ENCODE peak calls at places on chromosomes 3 and 15, in eight cellular contexts. One of them, this sample, is unnamed.

GRCh38 chr3:61821823-61822251 is 260.5 kb downstream of the PTPRG start:
- DNase-seq in IMR-90: peak
- DNase-seq in A549: no peak
- DNase-seq in GM12878: no peak
- DNase-seq in HepG2: no peak
- DNase-seq in SK-N-SH: no peak
- DNase-seq in HCT116: no peak
- DNase-seq in K562: no peak
- DNase-seq in this sample: no peak

GRCh38 chr15:38885477-38885952 is 320.9 kb upstream of the RASGRP1 start:
- DNase-seq in HepG2: no peak
- DNase-seq in K562: no peak
- DNase-seq in A549: peak
- DNase-seq in IMR-90: no peak
- DNase-seq in HCT116: no peak
- DNase-seq in GM12878: no peak
- DNase-seq in SK-N-SH: no peak
- DNase-seq in this sample: no peak

GRCh38 chr3:65712156-65712555 is 326.6 kb downstream of the MAGI1 start:
- DNase-seq in HCT116: no peak
- DNase-seq in K562: no peak
- DNase-seq in SK-N-SH: no peak
- DNase-seq in GM12878: no peak
- DNase-seq in HepG2: no peak
- DNase-seq in IMR-90: peak
- DNase-seq in A549: no peak
- DNase-seq in this sample: no peak

GRCh38 chr3:38005076-38006020 is 14.8 kb downstream of the VILL start:
- DNase-seq in IMR-90: no peak
- DNase-seq in HepG2: peak
- DNase-seq in SK-N-SH: no peak
- DNase-seq in GM12878: no peak
- DNase-seq in K562: no peak
- DNase-seq in HCT116: no peak
- DNase-seq in A549: no peak
- DNase-seq in this sample: no peak

GRCh38 chr3:142098974-142099373 is 50.4 kb downstream of the TFDP2 start:
- DNase-seq in HepG2: no peak
- DNase-seq in K562: peak
- DNase-seq in HCT116: no peak
- DNase-seq in SK-N-SH: no peak
- DNase-seq in GM12878: no peak
- DNase-seq in IMR-90: peak
- DNase-seq in A549: no peak
- DNase-seq in this sample: no peak

GRCh38 chr3:39936848-39937247 is 127.4 kb downstream of the MYRIP start:
- DNase-seq in GM12878: no peak
- DNase-seq in HCT116: no peak
- DNase-seq in SK-N-SH: no peak
- DNase-seq in A549: no peak
- DNase-seq in IMR-90: no peak
- DNase-seq in K562: no peak
- DNase-seq in HepG2: no peak
- DNase-seq in this sample: no peak

GRCh38 chr3:15157441-15157840 is 48.6 kb upstream of the CAPN7 start:
- DNase-seq in IMR-90: no peak
- DNase-seq in A549: no peak
- DNase-seq in SK-N-SH: no peak
- DNase-seq in HepG2: no peak
- DNase-seq in K562: no peak
- DNase-seq in HCT116: no peak
- DNase-seq in GM12878: no peak
- DNase-seq in this sample: no peak

GRCh38 chr3:182078314-182078713 is 366.6 kb downstream of the SOX2 start:
- DNase-seq in IMR-90: no peak
- DNase-seq in GM12878: no peak
- DNase-seq in HepG2: no peak
- DNase-seq in K562: no peak
- DNase-seq in SK-N-SH: no peak
- DNase-seq in HCT116: no peak
- DNase-seq in A549: peak
- DNase-seq in this sample: no peak

GRCh38 chr3:6989608-6990291 is 128.8 kb downstream of the GRM7 start:
- DNase-seq in GM12878: no peak
- DNase-seq in A549: no peak
- DNase-seq in HCT116: no peak
- DNase-seq in K562: no peak
- DNase-seq in HepG2: no peak
- DNase-seq in IMR-90: no peak
- DNase-seq in SK-N-SH: no peak
- DNase-seq in this sample: no peak

GRCh38 chr3:49465269-49466034 is 4.6 kb upstream of the DAG1 start:
- DNase-seq in A549: no peak
- DNase-seq in IMR-90: no peak
- DNase-seq in SK-N-SH: peak
- DNase-seq in GM12878: no peak
- DNase-seq in HCT116: no peak
- DNase-seq in HepG2: peak
- DNase-seq in K562: peak
- DNase-seq in this sample: no peak

GRCh38 chr3:12227833-12228232 is 61.0 kb upstream of the PPARG start:
- DNase-seq in HepG2: no peak
- DNase-seq in SK-N-SH: no peak
- DNase-seq in K562: no peak
- DNase-seq in IMR-90: peak
- DNase-seq in A549: no peak
- DNase-seq in HCT116: no peak
- DNase-seq in GM12878: no peak
- DNase-seq in this sample: no peak

GRCh38 chr15:43376017-43376705 is 5.3 kb downstream of the TUBGCP4 start:
- DNase-seq in HCT116: peak
- DNase-seq in K562: peak
- DNase-seq in GM12878: peak
- DNase-seq in HepG2: peak
- DNase-seq in IMR-90: peak
- DNase-seq in SK-N-SH: peak
- DNase-seq in A549: peak
- DNase-seq in this sample: peak

GRCh38 chr3:69776926-69777581 is 37.8 kb downstream of the MITF start:
- DNase-seq in K562: no peak
- DNase-seq in HCT116: no peak
- DNase-seq in A549: no peak
- DNase-seq in GM12878: no peak
- DNase-seq in HepG2: no peak
- DNase-seq in SK-N-SH: no peak
- DNase-seq in IMR-90: no peak
- DNase-seq in this sample: no peak

GRCh38 chr3:76097588-76097975 is 312.2 kb upstream of the ZNF717 start:
- DNase-seq in HepG2: no peak
- DNase-seq in SK-N-SH: no peak
- DNase-seq in IMR-90: peak
- DNase-seq in A549: no peak
- DNase-seq in HCT116: no peak
- DNase-seq in K562: no peak
- DNase-seq in GM12878: no peak
- DNase-seq in this sample: no peak

GRCh38 chr3:115164374-115165221 is 17.5 kb upstream of the ZBTB20 start:
- DNase-seq in K562: no peak
- DNase-seq in GM12878: no peak
- DNase-seq in A549: no peak
- DNase-seq in HCT116: no peak
- DNase-seq in SK-N-SH: no peak
- DNase-seq in IMR-90: no peak
- DNase-seq in HepG2: no peak
- DNase-seq in this sample: no peak

GRCh38 chr15:74499366-74499765 is 38.4 kb upstream of the UBL7 start:
- DNase-seq in SK-N-SH: no peak
- DNase-seq in HepG2: no peak
- DNase-seq in IMR-90: no peak
- DNase-seq in A549: no peak
- DNase-seq in GM12878: no peak
- DNase-seq in HCT116: no peak
- DNase-seq in K562: no peak
- DNase-seq in this sample: no peak

GRCh38 chr15:74502301-74502700 is 38.7 kb upstream of the ARID3B start:
- DNase-seq in A549: no peak
- DNase-seq in GM12878: no peak
- DNase-seq in HCT116: no peak
- DNase-seq in HepG2: no peak
- DNase-seq in SK-N-SH: no peak
- DNase-seq in IMR-90: no peak
- DNase-seq in K562: no peak
- DNase-seq in this sample: no peak

GRCh38 chr15:74496648-74497047 is 35.7 kb upstream of the UBL7 start:
- DNase-seq in HepG2: no peak
- DNase-seq in A549: no peak
- DNase-seq in GM12878: no peak
- DNase-seq in IMR-90: no peak
- DNase-seq in K562: no peak
- DNase-seq in SK-N-SH: no peak
- DNase-seq in HCT116: no peak
- DNase-seq in this sample: no peak

GRCh38 chr15:74500401-74500800 is 39.4 kb upstream of the UBL7 start:
- DNase-seq in K562: no peak
- DNase-seq in SK-N-SH: no peak
- DNase-seq in HepG2: no peak
- DNase-seq in IMR-90: no peak
- DNase-seq in HCT116: no peak
- DNase-seq in A549: no peak
- DNase-seq in GM12878: no peak
- DNase-seq in this sample: no peak

GRCh38 chr15:74497584-74497983 is 36.6 kb upstream of the UBL7 start:
- DNase-seq in GM12878: peak
- DNase-seq in K562: no peak
- DNase-seq in A549: no peak
- DNase-seq in HepG2: no peak
- DNase-seq in HCT116: no peak
- DNase-seq in IMR-90: no peak
- DNase-seq in SK-N-SH: no peak
- DNase-seq in this sample: no peak
- TF ChIP-seq RAD21 in GM12878: no peak
- TF ChIP-seq RAD21 in K562: no peak
- TF ChIP-seq RAD21 in A549: no peak
- TF ChIP-seq RAD21 in HepG2: no peak
- TF ChIP-seq RAD21 in HCT116: no peak
- TF ChIP-seq RAD21 in IMR-90: no peak
- TF ChIP-seq RAD21 in SK-N-SH: no peak
- TF ChIP-seq RAD21 in this sample: no peak

GRCh38 chr15:78810377-78811123 is 714 bp downstream of the ADAMTS7 start:
- DNase-seq in HCT116: no peak
- DNase-seq in K562: peak
- DNase-seq in A549: peak
- DNase-seq in IMR-90: peak
- DNase-seq in GM12878: no peak
- DNase-seq in SK-N-SH: peak
- DNase-seq in HepG2: no peak
- DNase-seq in this sample: no peak
- TF ChIP-seq RAD21 in HCT116: no peak
- TF ChIP-seq RAD21 in K562: no peak
- TF ChIP-seq RAD21 in A549: no peak
- TF ChIP-seq RAD21 in IMR-90: no peak
- TF ChIP-seq RAD21 in GM12878: no peak
- TF ChIP-seq RAD21 in SK-N-SH: no peak
- TF ChIP-seq RAD21 in HepG2: no peak
- TF ChIP-seq RAD21 in this sample: no peak

GRCh38 chr3:111749171-111750170 is 109.6 kb upstream of the PHLDB2 start:
- DNase-seq in IMR-90: no peak
- DNase-seq in A549: no peak
- DNase-seq in GM12878: no peak
- DNase-seq in K562: no peak
- DNase-seq in HepG2: no peak
- DNase-seq in HCT116: no peak
- DNase-seq in SK-N-SH: no peak
- DNase-seq in this sample: no peak
- TF ChIP-seq RAD21 in IMR-90: no peak
- TF ChIP-seq RAD21 in A549: no peak
- TF ChIP-seq RAD21 in GM12878: no peak
- TF ChIP-seq RAD21 in K562: no peak
- TF ChIP-seq RAD21 in HepG2: no peak
- TF ChIP-seq RAD21 in HCT116: no peak
- TF ChIP-seq RAD21 in SK-N-SH: no peak
- TF ChIP-seq RAD21 in this sample: no peak

DNA sequence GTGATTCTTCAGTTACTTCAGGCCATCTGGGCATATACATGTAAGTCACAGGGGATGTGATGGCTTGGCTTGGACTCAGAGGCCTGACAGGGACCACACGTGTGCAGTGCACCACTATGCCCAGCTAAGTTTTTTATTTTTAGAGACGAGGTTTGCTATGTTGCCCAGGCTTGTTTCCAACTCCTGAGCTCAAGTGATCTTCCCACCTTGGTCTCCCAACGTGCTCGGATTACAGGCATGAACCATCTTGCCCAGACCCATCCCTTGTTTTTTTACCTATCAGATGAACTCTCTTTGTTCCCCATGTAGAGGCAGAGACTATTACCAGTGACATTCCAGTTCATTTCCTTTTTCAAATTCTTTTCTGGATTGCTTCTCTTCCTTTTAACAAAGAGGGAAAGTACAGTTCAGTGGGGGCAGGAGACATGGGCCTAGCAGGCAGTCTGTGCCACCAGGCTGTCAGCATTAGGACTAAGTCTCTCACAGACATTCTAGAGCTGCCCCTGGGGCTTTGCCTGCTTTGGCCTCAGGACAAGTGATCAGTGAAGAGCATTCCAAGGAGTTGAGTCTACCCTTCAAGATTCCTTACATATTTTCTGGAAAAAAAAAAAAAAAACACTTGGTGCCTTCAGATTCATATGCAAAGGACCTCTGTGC is 103.5 kb upstream of the SLC7A14 start:
- DNase-seq in K562: no peak
- DNase-seq in IMR-90: peak
- DNase-seq in SK-N-SH: peak
- DNase-seq in HepG2: no peak
- DNase-seq in HCT116: peak
- DNase-seq in A549: peak
- DNase-seq in GM12878: no peak
- DNase-seq in this sample: peak
- TF ChIP-seq RAD21 in K562: no peak
- TF ChIP-seq RAD21 in IMR-90: peak
- TF ChIP-seq RAD21 in SK-N-SH: no peak
- TF ChIP-seq RAD21 in HepG2: no peak
- TF ChIP-seq RAD21 in HCT116: no peak
- TF ChIP-seq RAD21 in A549: peak
- TF ChIP-seq RAD21 in GM12878: no peak
- TF ChIP-seq RAD21 in this sample: no peak

DNA sequence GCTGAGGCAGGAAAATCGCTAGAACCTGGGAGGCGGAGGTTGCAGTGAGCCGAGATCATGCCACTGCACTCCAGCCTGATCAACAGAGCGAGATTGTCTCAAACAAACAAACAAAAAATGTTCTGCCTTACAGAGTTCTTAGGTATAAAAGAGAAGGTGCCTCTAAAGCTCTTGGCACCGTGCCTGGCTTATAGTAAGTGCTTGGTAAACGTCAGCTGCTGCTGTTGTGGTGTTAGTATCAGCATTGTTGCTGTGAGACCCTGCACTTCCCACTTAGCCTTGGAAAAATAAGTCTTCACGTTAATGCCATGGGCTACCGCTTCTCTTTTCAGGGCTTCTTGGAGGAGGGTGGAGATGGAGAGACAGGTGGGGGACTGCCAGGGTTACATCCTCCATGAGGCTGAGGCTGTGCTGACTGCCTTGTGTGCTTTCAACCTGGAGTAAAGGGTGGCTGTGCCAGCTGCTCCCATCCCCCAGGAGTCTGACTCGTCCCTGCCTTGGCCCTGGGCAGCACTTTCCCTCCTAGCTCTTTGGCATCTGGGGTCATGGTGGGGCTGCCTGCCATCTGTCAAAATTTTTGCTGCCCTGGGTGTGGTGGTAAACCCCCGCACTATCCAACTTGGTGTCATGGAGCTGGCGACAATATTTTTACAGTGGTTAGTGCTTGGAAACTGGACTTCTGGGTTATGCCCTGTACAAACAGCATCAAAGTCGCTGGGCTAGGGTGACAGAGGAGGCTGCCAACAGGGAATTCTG is 17.8 kb downstream of the FLNB start:
- DNase-seq in SK-N-SH: peak
- DNase-seq in IMR-90: peak
- DNase-seq in HCT116: no peak
- DNase-seq in K562: no peak
- DNase-seq in A549: peak
- DNase-seq in HepG2: peak
- DNase-seq in GM12878: no peak
- DNase-seq in this sample: no peak
- TF ChIP-seq RAD21 in SK-N-SH: no peak
- TF ChIP-seq RAD21 in IMR-90: no peak
- TF ChIP-seq RAD21 in HCT116: no peak
- TF ChIP-seq RAD21 in K562: no peak
- TF ChIP-seq RAD21 in A549: no peak
- TF ChIP-seq RAD21 in HepG2: no peak
- TF ChIP-seq RAD21 in GM12878: no peak
- TF ChIP-seq RAD21 in this sample: no peak